ENCODE peak calls at places on chromosomes 4 and X, in four cellular contexts. J, C, X and V are unnamed samples.
A peak's percentile ranks its signal among the peaks of the same experiment; 100 is the strongest.

GRCh38 chr4:132063829-132064228 is 1085.3 kb upstream of the PCDH10 start:
- DNase-seq in J (no peak), C (no peak), X (no peak), V (no peak)

GRCh38 chr4:116358633-116359222 is 726.6 kb downstream of the TRAM1L1 start:
- DNase-seq in J (no peak), C (peak; percentile 57), X (no peak), V (peak; percentile 7)

GRCh38 chrX:149984411-149984810 is 46.1 kb upstream of the EOLA2 start:
- DNase-seq in J (no peak), C (no peak), X (no peak), V (no peak)

GRCh38 chrX:4263005-4263404 is 549.6 kb upstream of the PRKX start:
- DNase-seq in J (no peak), C (no peak), X (no peak), V (no peak)

GRCh38 chrX:103254921-103255455 is at the start of gene TCEAL8:
- DNase-seq in J (peak; percentile 81), C (peak; percentile 77), X (peak; percentile 36), V (peak; percentile 55)

GRCh38 chr4:83440899-83441298 is 14.7 kb downstream of the HELQ start:
- DNase-seq in J (no peak), C (no peak), X (no peak), V (no peak)

GRCh38 chr4:79848329-79848728 is 224.7 kb downstream of the ANTXR2 start:
- DNase-seq in J (no peak), C (no peak), X (no peak), V (no peak)

GRCh38 chr4:94559351-94559806 is 107.6 kb downstream of the PDLIM5 start:
- DNase-seq in J (no peak), C (no peak), X (no peak), V (no peak)

GRCh38 chrX:153941331-153942252 is 2.9 kb downstream of the RENBP start:
- DNase-seq in J (no peak), C (no peak), X (no peak), V (no peak)

GRCh38 chrX:74461384-74461783 is 40.1 kb downstream of the SLC16A2 start:
- DNase-seq in J (no peak), C (no peak), X (no peak), V (no peak)

GRCh38 chrX:41600266-41600665 is 88.5 kb upstream of the GPR34 start:
- DNase-seq in J (no peak), C (no peak), X (no peak), V (no peak)

GRCh38 chr4:139333046-139333445 is 30.8 kb upstream of the NDUFC1 start:
- DNase-seq in J (no peak), C (no peak), X (no peak), V (no peak)

DNA sequence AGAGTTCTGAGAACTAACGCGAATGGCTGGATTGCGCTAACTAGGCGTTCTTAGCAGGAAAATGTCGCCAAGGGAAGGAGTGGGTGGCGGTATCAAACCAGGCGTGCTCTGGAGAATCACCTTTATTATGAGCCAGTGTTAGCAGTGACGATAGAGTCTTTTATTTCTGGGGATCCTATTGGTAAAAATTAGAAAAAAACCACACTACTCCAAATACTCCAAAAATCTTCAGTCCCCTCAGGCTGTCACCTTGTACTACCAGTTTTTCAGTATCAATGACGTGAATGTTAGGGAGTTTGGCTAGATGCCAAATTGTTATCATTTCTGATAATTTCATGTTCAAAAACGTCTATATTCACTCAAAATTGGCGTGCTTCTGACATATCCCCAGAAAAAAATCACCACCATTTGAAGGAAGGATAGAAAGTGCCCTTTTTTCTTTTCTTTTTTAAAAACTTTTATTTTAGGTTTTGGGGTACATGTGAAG is 1.5 kb downstream of the UGT8 start:
- DNase-seq in J (no peak), C (no peak), X (no peak), V (no peak)
- H3K27me3 ChIP-seq in J (peaks cover 47% of the 10 kb centered on the region), C (no peaks in the 10 kb centered on the region), X (no peaks in the 10 kb centered on the region), V (peaks cover 34% of the 10 kb centered on the region)

DNA sequence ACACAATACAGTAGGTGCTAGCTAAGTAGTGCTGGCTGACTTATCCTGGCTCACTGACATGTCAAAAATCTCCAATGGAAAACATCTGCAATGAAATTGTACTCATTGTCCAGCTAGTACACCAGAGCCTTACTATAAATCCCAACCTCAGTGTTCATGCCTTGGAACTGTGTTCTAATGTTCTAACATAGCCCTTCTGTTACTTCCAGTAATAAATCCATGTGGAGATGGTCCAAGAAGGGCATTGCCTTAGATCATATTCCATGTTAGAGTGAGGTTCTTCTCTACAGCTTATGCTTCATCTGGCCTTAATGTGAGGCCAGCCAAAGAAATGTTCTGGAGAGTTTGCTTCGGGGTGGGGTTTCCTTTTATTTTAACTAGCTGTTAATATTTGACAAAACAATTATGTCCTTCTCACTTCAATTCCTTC is 25.1 kb downstream of the ENOX2 start:
- DNase-seq in J (no peak), C (no peak), X (no peak), V (peak; percentile 10)
- H3K27ac ChIP-seq in J (peak overlapping the region; percentile 63), C (no peak overlapping the region), X (no peak overlapping the region), V (peak overlapping the region; percentile 34)

DNA sequence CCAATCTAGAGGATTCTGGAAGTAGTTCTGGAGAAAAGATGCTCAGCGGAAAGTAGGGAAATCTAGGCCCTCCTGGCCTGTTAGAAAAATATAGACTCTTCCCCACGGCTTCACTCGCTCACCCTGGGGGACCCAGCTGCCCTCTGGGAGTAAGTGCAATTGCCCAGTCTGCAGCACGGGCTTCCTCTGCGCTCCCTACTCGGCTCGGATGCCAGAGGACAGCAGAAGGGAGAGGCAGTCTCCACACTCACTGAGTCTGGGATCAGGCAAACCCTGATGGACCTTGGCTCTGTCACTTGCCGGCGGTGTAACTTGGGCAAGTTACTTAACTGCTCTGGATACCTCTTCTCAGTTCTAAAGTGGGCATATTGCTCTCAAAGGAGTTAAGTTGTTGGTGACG is 2.1 kb downstream of the SHISA3 start:
- DNase-seq in J (no peak), C (no peak), X (no peak), V (no peak)
- H3K27me3 ChIP-seq in J (peaks cover 59% of the 10 kb centered on the region), C (no peaks in the 10 kb centered on the region), X (peaks cover 14% of the 10 kb centered on the region), V (peaks cover 41% of the 10 kb centered on the region)

DNA sequence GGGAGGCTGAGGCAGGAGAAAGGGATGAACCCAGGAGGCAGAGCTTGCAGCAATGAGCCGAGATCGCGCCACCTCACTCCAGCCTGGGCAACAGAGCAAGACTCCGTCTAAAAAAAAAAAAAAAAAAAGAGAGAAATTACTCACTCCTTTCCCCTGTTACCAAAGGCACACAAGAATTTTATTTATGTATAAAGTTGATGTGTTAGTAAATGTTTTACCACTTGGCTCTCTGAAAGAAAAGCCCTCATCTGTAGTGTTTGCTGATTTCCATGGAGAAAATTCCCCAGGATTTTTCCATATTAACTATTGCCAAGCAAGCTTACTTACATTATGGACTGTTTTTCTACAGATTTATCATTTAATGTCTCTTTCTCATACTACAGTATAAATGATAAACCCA is 142.1 kb upstream of the PABPC4L start:
- DNase-seq in J (peak; percentile 10), C (no peak), X (no peak), V (no peak)
- H3K27ac ChIP-seq in J (no peak overlapping the region), C (no peak overlapping the region), X (no peak overlapping the region), V (no peak overlapping the region)

GRCh38 chr4:8000721-8001491 is 61.2 kb upstream of the AFAP1 start:
- DNase-seq in J (no peak), C (no peak), X (no peak), V (no peak)
- H3K27me3 ChIP-seq in J (no peaks in the 10 kb centered on the region), C (no peaks in the 10 kb centered on the region), X (no peaks in the 10 kb centered on the region), V (no peaks in the 10 kb centered on the region)

DNA sequence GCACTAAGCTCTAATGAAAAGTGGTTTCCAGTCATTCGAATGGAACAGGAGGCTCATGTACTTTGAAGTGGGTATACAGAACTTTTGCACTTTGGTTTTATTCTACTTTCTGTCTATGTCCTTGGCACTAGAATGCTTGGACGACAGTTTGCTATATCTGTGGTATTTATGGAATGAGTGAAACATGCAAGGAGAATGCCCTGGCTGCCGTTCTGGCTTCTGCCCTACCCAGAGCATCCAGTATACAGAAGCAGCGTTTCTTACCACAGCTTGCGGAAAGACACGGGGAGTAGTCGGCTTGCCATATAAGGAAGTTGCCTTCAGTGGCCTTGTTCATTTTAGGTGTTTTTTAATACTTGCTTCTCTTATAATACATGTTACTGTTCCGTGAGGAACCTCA is 98.0 kb downstream of the TBL1X start:
- DNase-seq in J (no peak), C (no peak), X (no peak), V (no peak)
- H3K27ac ChIP-seq in J (no peak overlapping the region), C (no peak overlapping the region), X (no peak overlapping the region), V (no peak overlapping the region)

GRCh38 chrX:49792376-49792775 is 36.7 kb upstream of the PAGE4 start:
- DNase-seq in J (no peak), C (no peak), X (no peak), V (no peak)

GRCh38 chrX:49793686-49794085 is 35.4 kb upstream of the PAGE4 start:
- DNase-seq in J (no peak), C (no peak), X (no peak), V (no peak)
- H3K27me3 ChIP-seq in J (peaks cover 7% of the 10 kb centered on the region), C (no peaks in the 10 kb centered on the region), X (no peaks in the 10 kb centered on the region), V (no peaks in the 10 kb centered on the region)

GRCh38 chrX:15525664-15526416 is 25.2 kb downstream of the BMX start:
- DNase-seq in J (no peak), C (no peak), X (no peak), V (no peak)

GRCh38 chrX:15530318-15530717 is 29.7 kb downstream of the BMX start:
- DNase-seq in J (no peak), C (no peak), X (no peak), V (no peak)

GRCh38 chrX:15524417-15524816 is 23.8 kb downstream of the BMX start:
- DNase-seq in J (no peak), C (no peak), X (no peak), V (no peak)

DNA sequence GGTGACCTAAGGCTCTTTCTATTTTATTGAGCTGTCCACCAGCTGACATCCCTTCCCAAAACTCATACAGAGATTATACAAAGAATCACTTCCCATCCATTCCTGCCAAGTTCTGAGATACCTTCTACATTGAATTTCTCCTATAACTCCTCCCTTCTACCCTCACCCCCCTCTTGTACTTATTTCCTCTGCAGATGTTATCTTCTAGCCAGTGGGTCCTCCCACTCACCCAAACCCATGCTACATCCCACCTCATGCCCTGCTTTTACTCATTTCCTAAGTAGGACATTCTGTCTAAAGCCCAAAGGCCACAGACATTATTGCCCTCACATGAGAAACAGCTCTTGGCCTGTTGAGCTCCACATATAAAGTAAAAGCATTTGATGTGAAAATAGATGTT is 28.6 kb downstream of the BMX start:
- DNase-seq in J (no peak), C (no peak), X (no peak), V (no peak)
- H3K27ac ChIP-seq in J (no peak overlapping the region), C (no peak overlapping the region), X (no peak overlapping the region), V (no peak overlapping the region)